ENCODE peak calls at places on chromosomes 11 and 22, in seven cellular contexts. I is HCT116, K is GM12878, T is kidney, B is neuronal stem cell, O is H9, E is fibroblast of lung. Q is an unnamed sample.

GRCh38 chr11:64996710-64997380 is at the start of gene BATF2:
- DNase-seq in O (peak; percentile 90), K (no peak), T (peak; percentile 93), I (peak; percentile 50), B (peak; percentile 51), E (peak; percentile 57), Q (no peak)

GRCh38 chr11:127643659-127644058 is 643.1 kb upstream of the KIRREL3 start:
- DNase-seq in K (no peak), T (no peak), B (no peak), E (no peak), O (no peak), I (no peak), Q (no peak)

GRCh38 chr11:38718659-38719058 is 2120.6 kb upstream of the RAG2 start:
- DNase-seq in B (no peak), E (peak; percentile 14), T (no peak), O (no peak), K (no peak), I (no peak), Q (no peak)

GRCh38 chr22:23812378-23812777 is 25.6 kb downstream of the SMARCB1 start:
- DNase-seq in T (no peak), B (no peak), E (no peak), I (no peak), O (no peak), K (no peak), Q (no peak)

GRCh38 chr22:27088026-27088425 is 430.6 kb downstream of the MIAT start:
- DNase-seq in E (peak; percentile 94), B (no peak), I (no peak), O (no peak), T (no peak), K (no peak), Q (no peak)

GRCh38 chr11:57761301-57762234 is at the start of gene CTNND1:
- DNase-seq in T (peak; percentile 92), K (peak; percentile 77), E (peak; percentile 97), I (peak; percentile 95), B (peak; percentile 84), O (peak; percentile 92), Q (peak; percentile 93)

GRCh38 chr22:44286673-44287072 is 26.1 kb downstream of the SHISAL1 start:
- DNase-seq in K (no peak), T (no peak), I (no peak), O (no peak), E (peak; percentile 53), B (no peak), Q (no peak)

GRCh38 chr11:66852466-66853241 is 4.2 kb upstream of the LRFN4 start:
- DNase-seq in O (no peak), T (peak; percentile 72), E (no peak), K (no peak), B (no peak), I (no peak), Q (no peak)

GRCh38 chr22:49968313-49968830 is 7.8 kb downstream of the PIM3 start:
- DNase-seq in I (no peak), B (no peak), T (peak; percentile 80), E (no peak), K (no peak), O (peak; percentile 29), Q (no peak)

GRCh38 chr22:35451602-35452001 is 51.7 kb downstream of the MCM5 start:
- DNase-seq in I (no peak), T (no peak), E (no peak), B (no peak), K (no peak), O (no peak), Q (no peak)

GRCh38 chr22:50699754-50700386 is 27.2 kb downstream of the SHANK3 start:
- DNase-seq in E (no peak), I (no peak), O (peak; percentile 58), T (peak; percentile 57), B (no peak), K (no peak), Q (no peak)

DNA sequence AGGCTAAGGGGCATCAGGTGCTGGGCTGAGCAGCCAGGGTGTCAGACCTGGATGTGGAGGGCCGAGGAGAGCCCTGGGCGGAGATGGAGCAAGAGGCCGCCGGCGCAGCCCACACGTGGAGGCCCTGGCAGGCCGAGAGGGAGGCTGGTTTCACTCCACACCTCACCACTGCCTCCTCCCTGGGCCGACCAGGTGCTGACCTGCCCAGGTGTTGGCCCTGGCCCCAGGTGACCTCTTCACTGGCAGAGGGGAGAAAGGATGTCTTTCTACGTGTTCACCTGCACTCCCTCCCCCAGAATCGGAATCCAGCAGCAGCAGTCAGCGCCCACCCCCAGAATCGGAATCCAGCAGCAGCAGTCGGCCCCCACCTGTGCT is 781 bp downstream of the ANO9 start:
- DNase-seq in B (no peak), O (no peak), E (no peak), K (no peak), I (no peak), T (no peak), Q (no peak)
- H3K9ac ChIP-seq in B (no peak overlapping the region), O (no peak overlapping the region), E (no peak overlapping the region), K (peak overlapping the region; percentile 70), I (peak overlapping the region; percentile 81), T (no peak overlapping the region), Q (no peak overlapping the region)

GRCh38 chr22:39472570-39473556 is 16.1 kb downstream of the MGAT3 start:
- DNase-seq in O (peak; percentile 57), T (no peak), E (no peak), K (no peak), B (no peak), I (no peak), Q (no peak)
- H3K9ac ChIP-seq in O (no peak overlapping the region), T (peak overlapping the region; percentile 26), E (no peak overlapping the region), K (no peak overlapping the region), B (peak overlapping the region; percentile 82), I (no peak overlapping the region), Q (no peak overlapping the region)

DNA sequence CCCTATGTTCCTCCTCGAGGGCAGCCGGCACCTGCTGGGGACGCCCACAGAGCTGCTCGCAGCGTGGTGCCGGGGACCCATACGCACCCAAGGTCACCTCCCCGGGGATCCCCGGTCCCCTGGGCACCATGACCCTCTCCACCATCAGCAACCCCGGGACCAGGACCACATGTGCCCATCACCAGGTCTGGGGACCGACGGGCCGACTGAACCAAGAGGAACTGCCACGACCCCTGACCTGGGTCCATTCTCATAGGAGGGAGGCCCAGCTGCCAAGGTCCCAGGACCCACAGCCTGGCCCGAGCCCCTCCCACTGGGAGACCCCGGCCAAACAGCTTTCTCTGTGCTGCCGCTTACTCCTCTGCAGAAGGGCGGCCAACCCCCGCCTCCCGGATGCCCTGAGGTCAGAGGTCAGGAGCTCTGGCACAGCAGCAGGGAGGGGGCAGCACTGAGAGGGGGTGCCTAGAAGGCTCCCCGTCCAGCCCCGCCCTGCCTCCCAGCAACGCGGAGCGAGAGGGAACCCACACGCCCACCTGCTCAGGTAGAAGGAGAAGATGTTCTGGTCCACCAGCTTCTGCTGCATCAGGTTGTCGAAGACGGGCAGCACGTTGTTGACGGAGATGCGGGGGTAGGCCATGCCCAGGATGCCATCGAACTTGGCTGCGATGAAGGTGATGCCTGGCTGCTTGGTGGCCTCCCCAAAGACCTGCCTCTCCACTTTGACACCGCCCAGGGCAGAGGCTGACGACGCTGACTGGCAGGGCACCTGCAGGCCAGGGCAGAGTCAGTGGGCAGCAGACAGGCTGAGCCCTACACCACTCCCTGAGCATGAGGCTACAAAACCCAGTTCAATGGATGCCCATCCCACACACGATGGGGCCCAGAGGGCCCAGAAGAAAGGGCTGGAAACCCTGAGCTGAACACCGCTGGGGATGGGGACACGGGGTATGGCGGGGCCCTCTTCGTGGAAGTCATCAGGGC is 6.6 kb downstream of the CTSD start:
- DNase-seq in B (no peak), E (no peak), I (no peak), T (peak; percentile 76), O (no peak), K (no peak), Q (no peak)
- H3K9ac ChIP-seq in B (peak overlapping the region; percentile 21), E (no peak overlapping the region), I (no peak overlapping the region), T (no peak overlapping the region), O (no peak overlapping the region), K (no peak overlapping the region), Q (no peak overlapping the region)

GRCh38 chr11:12090761-12091261 is 19.6 kb upstream of the MICAL2 start:
- DNase-seq in E (no peak), K (no peak), T (no peak), B (no peak), O (no peak), I (peak; percentile 73), Q (no peak)
- H3K9ac ChIP-seq in E (no peak overlapping the region), K (no peak overlapping the region), T (no peak overlapping the region), B (no peak overlapping the region), O (no peak overlapping the region), I (peak overlapping the region; percentile 56), Q (no peak overlapping the region)

DNA sequence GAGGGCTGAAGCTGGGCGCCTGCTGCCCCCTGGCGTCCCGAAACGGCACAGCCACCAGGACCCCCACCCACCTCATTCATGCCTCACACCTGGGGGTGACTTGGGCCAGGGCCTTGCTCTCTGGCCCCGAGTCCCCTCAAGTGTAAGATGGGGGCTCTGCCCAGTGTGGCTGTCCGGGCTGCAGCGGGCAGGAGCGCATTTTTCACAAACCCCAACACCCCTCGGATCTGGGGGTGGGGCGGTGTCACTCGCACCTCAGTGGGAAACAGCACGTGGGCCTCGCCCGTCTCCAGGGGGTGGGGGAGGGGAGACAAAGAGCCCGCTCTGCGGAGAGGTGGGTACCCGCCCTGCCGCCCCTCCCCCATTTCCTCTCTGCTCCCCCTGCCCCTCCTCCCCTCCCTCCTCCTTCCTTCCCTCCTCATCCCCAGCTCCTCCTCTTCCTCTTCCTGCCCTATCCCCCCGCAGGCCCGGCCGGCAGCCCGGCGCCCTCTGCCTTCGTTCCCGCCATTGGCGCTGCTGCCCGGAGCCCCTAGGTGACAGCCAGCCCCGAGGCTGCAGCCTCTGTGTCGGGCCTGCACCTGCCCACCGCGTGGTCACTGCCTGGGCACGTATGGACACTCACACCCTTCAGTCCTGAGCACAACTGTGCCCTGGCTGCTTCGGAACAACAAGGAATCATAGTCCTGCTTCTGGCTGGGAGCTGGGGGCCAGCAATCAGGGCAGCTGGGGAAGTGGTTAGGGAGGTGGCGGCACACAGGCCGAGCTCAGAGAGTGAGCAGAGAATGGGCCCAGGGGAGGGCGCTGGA is 6.8 kb upstream of the CDKN1C start:
- DNase-seq in T (peak; percentile 94), O (peak; percentile 88), B (peak; percentile 73), K (no peak), E (peak; percentile 40), I (no peak), Q (no peak)
- H3K9ac ChIP-seq in T (peak overlapping the region; percentile 51), O (no peak overlapping the region), B (peak overlapping the region; percentile 96), K (peak overlapping the region; percentile 52), E (peak overlapping the region; percentile 30), I (peak overlapping the region; percentile 72), Q (peak overlapping the region; percentile 74)

DNA sequence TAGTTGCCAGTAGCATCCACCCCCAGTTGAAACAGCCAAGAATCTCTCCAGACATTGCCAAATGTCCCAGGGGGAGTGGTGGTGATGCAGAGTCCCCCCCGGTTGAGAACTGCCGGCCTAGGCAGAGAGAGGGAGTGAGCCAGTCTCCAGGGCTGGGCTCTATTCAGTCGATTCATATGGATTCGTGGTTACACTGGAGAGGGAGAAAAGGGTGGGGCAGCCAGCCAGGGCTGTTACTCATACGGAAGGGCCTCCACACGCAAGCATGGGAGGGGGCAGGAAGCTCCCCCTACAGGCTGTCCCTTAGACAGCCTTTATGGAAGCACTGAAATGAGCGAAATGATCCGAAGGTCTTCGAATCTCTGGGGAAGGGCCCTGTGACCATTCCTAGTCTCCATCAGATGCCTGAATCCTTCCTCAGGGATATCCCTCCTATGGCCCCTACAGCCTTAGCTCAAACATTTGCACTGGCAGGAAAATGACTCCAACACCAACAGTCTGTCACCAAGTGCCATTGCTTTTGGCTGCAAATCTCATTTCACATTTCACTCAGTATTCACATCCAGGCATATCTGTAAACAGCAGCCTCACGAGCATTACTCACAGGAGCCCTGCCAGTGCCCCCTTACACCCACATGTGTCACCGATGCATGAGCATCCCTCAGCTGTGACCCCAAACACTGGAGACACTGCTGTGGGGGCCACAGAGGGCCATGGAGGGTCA is 18.4 kb upstream of the TLCD5 start:
- DNase-seq in E (peak; percentile 93), O (peak; percentile 89), B (no peak), T (peak; percentile 72), I (peak; percentile 70), K (no peak), Q (no peak)
- H3K9ac ChIP-seq in E (no peak overlapping the region), O (no peak overlapping the region), B (no peak overlapping the region), T (no peak overlapping the region), I (peak overlapping the region; percentile 41), K (no peak overlapping the region), Q (no peak overlapping the region)

Q was measured in SK-N-MC.